ENCODE peak calls at places on chromosome 16, in four cellular contexts. C is A549, T is GM12878, X is HepG2. W is an unnamed sample. For H3K4me1, the result is how much of the 10 kb centered on the place peaks cover.

GRCh38 chr16:9003322-9003721 is 39.6 kb upstream of the USP7 start:
- DNase-seq in C (no peak), X (no peak), T (no peak), W (no peak)

GRCh38 chr16:48971571-48972071 is 310.0 kb downstream of the CBLN1 start:
- DNase-seq in T (no peak), X (no peak), C (no peak), W (no peak)

GRCh38 chr16:67179421-67180080 is 4.2 kb downstream of the MATCAP1 start:
- DNase-seq in C (peak), X (no peak), T (no peak), W (no peak)

GRCh38 chr16:17366299-17366961 is 104.3 kb downstream of the XYLT1 start:
- DNase-seq in C (no peak), T (no peak), X (no peak), W (no peak)

GRCh38 chr16:1475552-1476114 is 805 bp upstream of the CLCN7 start:
- DNase-seq in C (no peak), X (no peak), T (no peak), W (no peak)

GRCh38 chr16:1712791-1713261 is 6.8 kb downstream of the MAPK8IP3 start:
- DNase-seq in C (no peak), T (no peak), X (no peak), W (no peak)

GRCh38 chr16:57070424-57070823 is 22.0 kb upstream of the CPNE2 start:
- DNase-seq in X (no peak), T (no peak), C (no peak), W (no peak)

GRCh38 chr16:89330177-89330856 is 112.8 kb downstream of the ZNF778 start:
- DNase-seq in C (peak), T (no peak), X (peak), W (no peak)

GRCh38 chr16:19432429-19432828 is 14.7 kb downstream of the TMC5 start:
- DNase-seq in C (peak), T (no peak), X (peak), W (no peak)

GRCh38 chr16:66844342-66845079 is at the start of gene CA7:
- DNase-seq in T (no peak), X (no peak), C (no peak), W (peak)

GRCh38 chr16:54462766-54463165 is 176.2 kb upstream of the IRX3 start:
- DNase-seq in C (no peak), X (no peak), T (no peak), W (no peak)

GRCh38 chr16:83231771-83232170 is 576.0 kb upstream of the HSBP1 start:
- DNase-seq in X (no peak), T (no peak), C (no peak), W (no peak)

GRCh38 chr16:65195998-65196397 is 74.1 kb upstream of the CDH11 start:
- DNase-seq in X (no peak), C (no peak), T (no peak), W (peak)

GRCh38 chr16:54193656-54194007 is 93.0 kb downstream of the IRX3 start:
- DNase-seq in C (peak), X (peak), T (peak), W (peak)

GRCh38 chr16:8675183-8676159 is 1.1 kb downstream of the ABAT start:
- DNase-seq in X (peak), C (no peak), T (no peak), W (peak)

GRCh38 chr16:53369921-53370320 is 64.3 kb upstream of the RBL2 start:
- DNase-seq in T (no peak), X (no peak), C (peak), W (no peak)

GRCh38 chr16:19118938-19119431 is 5.2 kb downstream of the ITPRIPL2 start:
- DNase-seq in X (no peak), T (no peak), C (peak), W (no peak)

GRCh38 chr16:31052131-31052530 is 18.8 kb downstream of the STX4 start:
- DNase-seq in T (no peak), C (peak), X (peak), W (no peak)

GRCh38 chr16:10946308-10946707 is 1.9 kb downstream of the CLEC16A start:
- DNase-seq in C (no peak), X (no peak), T (no peak), W (no peak)

GRCh38 chr16:67157892-67158635 is 1.6 kb downstream of the TRADD start:
- DNase-seq in C (no peak), X (no peak), T (no peak), W (no peak)

GRCh38 chr16:8590811-8591210 is 500 bp upstream of the TMEM114 start:
- DNase-seq in X (no peak), C (no peak), T (no peak), W (no peak)

GRCh38 chr16:11251525-11252481 is 4.2 kb downstream of the SOCS1 start:
- DNase-seq in C (no peak), X (no peak), T (no peak), W (no peak)

GRCh38 chr16:87487361-87487924 is 5.4 kb downstream of the ZCCHC14 start:
- DNase-seq in X (peak), T (no peak), C (no peak), W (no peak)

GRCh38 chr16:87447323-87447722 is 45.5 kb downstream of the ZCCHC14 start:
- DNase-seq in T (no peak), C (no peak), X (no peak), W (no peak)

GRCh38 chr16:23016372-23016771 is 132.9 kb downstream of the USP31 start:
- DNase-seq in T (peak), X (no peak), C (no peak), W (no peak)

GRCh38 chr16:76226011-76226410 is 51.2 kb upstream of the CNTNAP4 start:
- DNase-seq in C (no peak), X (no peak), T (no peak), W (no peak)

DNA sequence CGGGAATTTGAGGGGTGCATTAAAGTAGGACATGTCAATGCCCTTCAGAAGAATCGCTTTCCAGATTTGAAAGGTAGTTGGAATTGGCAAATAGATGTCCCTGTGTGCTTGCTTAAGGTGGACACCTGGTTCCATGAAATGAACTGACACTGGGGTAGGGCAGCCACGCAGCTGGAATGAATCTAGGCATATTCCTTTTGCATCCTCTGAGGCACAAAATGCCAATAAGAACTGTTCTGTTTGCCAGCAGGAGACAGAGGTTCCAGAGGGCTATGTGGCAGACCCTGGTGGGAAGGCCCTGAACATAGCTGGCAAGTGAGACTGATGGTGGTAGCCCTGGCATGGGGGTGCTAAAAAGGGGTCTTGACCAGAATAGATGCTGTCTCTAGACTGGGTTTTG is 61.5 kb downstream of the SLC6A2 start:
- DNase-seq in C (no peak), T (no peak), X (no peak), W (no peak)
- TF ChIP-seq PBX3 in C (no peak), T (no peak), X (no peak), W (no peak)

GRCh38 chr16:20681821-20682736 is 15.4 kb downstream of the ACSM1 start:
- DNase-seq in T (no peak), C (no peak), X (no peak), W (no peak)
- H3K4me1 ChIP-seq in T (under half), C (under half), X (under half), W (under half)

GRCh38 chr16:15052747-15053476 is 3.0 kb downstream of the NTAN1 start:
- DNase-seq in T (no peak), X (no peak), C (no peak), W (no peak)
- TF ChIP-seq PBX3 in T (no peak), X (no peak), C (no peak), W (no peak)

GRCh38 chr16:68345351-68345810 is 34.6 kb downstream of the PRMT7 start:
- DNase-seq in C (no peak), T (no peak), X (no peak), W (no peak)
- H3K4me1 ChIP-seq in C (under half), T (under half), X (under half), W (under half)

DNA sequence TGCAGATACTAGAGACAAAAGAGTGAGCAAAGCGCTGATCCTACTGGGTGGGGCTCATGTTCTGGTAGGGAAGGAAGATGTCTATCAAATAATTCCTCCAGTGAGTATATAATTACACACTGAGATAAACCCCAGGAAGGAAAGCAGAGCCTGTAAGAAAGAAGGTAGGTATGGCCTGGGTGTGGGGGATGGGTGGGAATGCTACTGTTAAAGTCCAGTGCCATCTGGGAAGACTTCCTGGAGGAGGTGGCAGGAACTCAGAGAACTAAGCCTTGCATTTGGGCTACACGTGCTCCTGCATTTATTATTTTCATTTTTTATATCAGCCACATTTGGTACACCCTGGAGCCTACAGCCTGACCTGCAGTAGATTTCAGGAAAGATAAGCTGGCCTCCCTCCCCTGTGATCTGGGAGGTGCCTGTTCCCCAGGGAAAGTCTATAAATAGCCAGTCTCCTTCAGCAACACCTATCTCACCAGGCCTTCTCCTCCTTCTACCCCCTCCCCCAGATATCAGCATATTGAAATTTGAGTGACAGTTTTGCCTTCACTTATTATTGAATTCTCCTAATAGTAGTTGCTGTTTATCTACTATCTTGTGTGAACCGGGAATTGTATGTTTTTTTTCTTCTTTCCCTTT is 11.5 kb downstream of the ATP2C2 start:
- DNase-seq in C (no peak), X (no peak), T (no peak), W (no peak)
- TF ChIP-seq PBX3 in C (no peak), X (no peak), T (no peak), W (no peak)

GRCh38 chr16:3812469-3813172 is 67.9 kb downstream of the CREBBP start:
- DNase-seq in X (no peak), T (no peak), C (no peak), W (no peak)
- H3K4me1 ChIP-seq in X (under half), T (under half), C (under half), W (under half)

DNA sequence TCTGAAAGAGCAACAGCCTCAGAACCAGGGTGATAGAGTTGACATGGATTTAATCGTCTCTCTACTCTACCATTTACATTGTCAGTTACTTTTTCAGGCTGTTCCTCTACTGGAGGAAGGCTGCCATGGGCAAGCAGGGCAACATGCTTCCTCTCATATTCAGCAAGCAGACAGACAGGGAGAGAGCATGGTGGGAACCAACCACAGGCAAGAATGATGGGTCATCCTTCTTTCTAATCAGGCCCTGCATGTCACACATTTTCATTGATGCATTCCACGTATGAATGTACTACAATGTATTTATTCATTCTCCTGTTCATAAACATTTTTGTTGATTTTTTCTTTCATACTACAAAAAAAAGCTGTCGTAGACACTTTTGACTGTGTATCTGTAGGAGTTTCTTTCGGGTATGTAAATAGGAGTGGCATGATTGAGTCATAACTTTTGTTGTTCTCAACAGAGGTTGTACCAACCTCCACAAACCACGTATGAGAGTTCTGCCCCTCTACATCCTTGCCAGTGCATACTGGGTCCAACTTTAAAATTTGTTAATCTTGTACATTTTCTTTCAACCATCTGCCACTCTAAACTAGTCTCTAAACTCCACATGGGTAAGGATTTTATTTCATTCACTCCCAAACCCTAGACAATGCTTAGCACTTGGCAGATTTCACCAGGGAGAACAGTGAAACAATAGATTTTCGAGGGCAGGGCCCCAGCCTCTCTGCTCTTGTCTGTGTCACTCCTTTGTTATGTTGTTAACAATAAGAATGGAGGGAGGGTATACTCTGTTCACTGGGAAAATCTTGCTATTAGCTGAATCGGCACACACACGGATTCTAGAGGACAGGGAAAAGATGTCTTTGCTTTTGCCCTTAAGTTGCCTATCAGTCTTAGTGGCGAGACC is 58.7 kb downstream of the CMC2 start:
- DNase-seq in T (no peak), C (no peak), X (no peak), W (no peak)
- TF ChIP-seq PBX3 in T (no peak), C (no peak), X (no peak), W (no peak)

GRCh38 chr16:58756650-58757332 is 22.7 kb upstream of the GOT2 start:
- DNase-seq in T (no peak), C (no peak), X (no peak), W (no peak)
- H3K4me1 ChIP-seq in T (under half), C (under half), X (under half), W (under half)

GRCh38 chr16:6048017-6048416 is 950.4 kb upstream of the EEF2KMT start:
- DNase-seq in C (no peak), T (no peak), X (no peak), W (peak)
- TF ChIP-seq PBX3 in C (no peak), T (no peak), X (no peak), W (no peak)

W was measured in SK-N-SH.